ENCODE peak calls at places on chromosome 3, in ten cellular contexts. P is endothelial cell of umbilical vein; W is hypothalamus; C is GM12865; M is RPMI8226; Q is MCF 10A; Y is iris pigment epithelial cell; F is CD8-positive, alpha-beta memory T cell; D is SJSA1; O is AG09309. A is an unnamed sample.

GRCh38 chr3:117660941-117661635 is 951.5 kb downstream of the TUSC7 start:
- DNase-seq in P (no peak), W (no peak), C (no peak), M (no peak), Q (no peak), Y (peak), F (no peak), D (peak), O (no peak), A (no peak)

GRCh38 chr3:102225407-102226132 is 209.2 kb upstream of the ZPLD1 start:
- DNase-seq in P (peak), W (no peak), C (peak), M (peak), Q (peak), Y (peak), F (no peak), D (peak), O (peak), A (no peak)

GRCh38 chr3:190970560-190970959 is 108.1 kb upstream of the GMNC start:
- DNase-seq in P (no peak), W (no peak), C (no peak), M (no peak), Q (no peak), Y (no peak), F (no peak), D (no peak), O (no peak), A (no peak)

GRCh38 chr3:71444028-71444860 is 139.3 kb downstream of the FOXP1 start:
- DNase-seq in P (peak), W (no peak), C (peak), M (peak), Q (peak), Y (peak), F (peak), D (peak), O (no peak), A (peak)

GRCh38 chr3:74106882-74107281 is 482.1 kb upstream of the PDZRN3 start:
- DNase-seq in P (no peak), W (no peak), C (no peak), M (no peak), Q (no peak), Y (peak), F (no peak), D (no peak), O (no peak), A (no peak)

GRCh38 chr3:144106970-144107369 is 135.3 kb downstream of the DIPK2A start:
- DNase-seq in P (peak), W (no peak), C (no peak), M (no peak), Q (no peak), Y (no peak), F (no peak), D (no peak), O (no peak), A (no peak)

GRCh38 chr3:140576444-140576843 is 101.4 kb upstream of the TRIM42 start:
- DNase-seq in P (no peak), W (no peak), C (no peak), M (no peak), Q (no peak), Y (no peak), F (no peak), D (no peak), O (no peak), A (no peak)

GRCh38 chr3:139572847-139573672 is 33.5 kb upstream of the RBP1 start:
- DNase-seq in P (peak), W (no peak), C (no peak), M (no peak), Q (peak), Y (peak), F (no peak), D (no peak), O (no peak), A (peak)

GRCh38 chr3:132289311-132289710 is 27.9 kb upstream of the ACP3 start:
- DNase-seq in P (no peak), W (no peak), C (no peak), M (no peak), Q (no peak), Y (no peak), F (no peak), D (no peak), O (no peak), A (no peak)

GRCh38 chr3:127182446-127182845 is 10.5 kb upstream of the PRR23E start:
- DNase-seq in P (no peak), W (no peak), C (no peak), M (no peak), Q (no peak), Y (no peak), F (no peak), D (no peak), O (no peak), A (no peak)

GRCh38 chr3:50370594-50370993 is 11.3 kb upstream of the TMEM115 start:
- DNase-seq in P (peak), W (no peak), C (no peak), M (no peak), Q (peak), Y (peak), F (no peak), D (no peak), O (no peak), A (no peak)

GRCh38 chr3:52299815-52300611 is 12.4 kb downstream of the GLYCTK start:
- DNase-seq in P (peak), W (no peak), C (no peak), M (no peak), Q (peak), Y (peak), F (no peak), D (peak), O (no peak), A (peak)

GRCh38 chr3:177208223-177208622 is 10.9 kb upstream of the TBL1XR1 start:
- DNase-seq in P (no peak), W (no peak), C (no peak), M (no peak), Q (peak), Y (no peak), F (no peak), D (no peak), O (no peak), A (no peak)

GRCh38 chr3:183427206-183428139 is 946 bp downstream of the MCF2L2 start:
- DNase-seq in P (no peak), W (no peak), C (no peak), M (no peak), Q (no peak), Y (no peak), F (no peak), D (no peak), O (no peak), A (peak)

GRCh38 chr3:130906374-130906995 is 12.6 kb downstream of the ATP2C1 start:
- DNase-seq in P (no peak), W (no peak), C (no peak), M (no peak), Q (no peak), Y (peak), F (no peak), D (peak), O (peak), A (no peak)

GRCh38 chr3:108221911-108222812 is at the start of gene IFT57:
- DNase-seq in P (peak), W (peak), C (peak), M (peak), Q (peak), Y (peak), F (peak), D (peak), O (peak), A (peak)